ENCODE peak calls at places on chromosomes 11 and 22, in nine cellular contexts. One of them, this sample, is unnamed.

GRCh38 chr11:58525037-58525614 is 17.2 kb upstream of the OR5B21 start:
- DNase-seq in aorta: no peak
- DNase-seq in A673: no peak
- DNase-seq in GM23338: no peak
- DNase-seq in heart right ventricle: no peak
- DNase-seq in substantia nigra: no peak
- DNase-seq in stomach: no peak
- DNase-seq in pancreas: no peak
- DNase-seq in brain microvascular endothelial cell: no peak
- DNase-seq in this sample: peak

GRCh38 chr11:8354622-8355417 is 91.1 kb upstream of the LMO1 start:
- DNase-seq in brain microvascular endothelial cell: no peak
- DNase-seq in stomach: no peak
- DNase-seq in aorta: peak
- DNase-seq in GM23338: no peak
- DNase-seq in heart right ventricle: no peak
- DNase-seq in pancreas: peak
- DNase-seq in A673: no peak
- DNase-seq in substantia nigra: no peak
- DNase-seq in this sample: no peak

GRCh38 chr11:117717485-117718314 is 79.3 kb downstream of the DSCAML1 start:
- DNase-seq in substantia nigra: peak
- DNase-seq in brain microvascular endothelial cell: no peak
- DNase-seq in GM23338: peak
- DNase-seq in heart right ventricle: peak
- DNase-seq in pancreas: peak
- DNase-seq in stomach: peak
- DNase-seq in aorta: no peak
- DNase-seq in A673: no peak
- DNase-seq in this sample: no peak

GRCh38 chr11:114358711-114359110 is 41.6 kb downstream of the C11orf71 start:
- DNase-seq in stomach: no peak
- DNase-seq in substantia nigra: no peak
- DNase-seq in brain microvascular endothelial cell: no peak
- DNase-seq in GM23338: no peak
- DNase-seq in pancreas: no peak
- DNase-seq in aorta: no peak
- DNase-seq in A673: no peak
- DNase-seq in heart right ventricle: no peak
- DNase-seq in this sample: no peak

GRCh38 chr22:37996515-37997246 is 12.3 kb upstream of the SOX10 start:
- DNase-seq in brain microvascular endothelial cell: no peak
- DNase-seq in A673: no peak
- DNase-seq in substantia nigra: no peak
- DNase-seq in heart right ventricle: no peak
- DNase-seq in pancreas: no peak
- DNase-seq in aorta: no peak
- DNase-seq in stomach: no peak
- DNase-seq in GM23338: no peak
- DNase-seq in this sample: no peak

GRCh38 chr11:67379061-67380058 is 6.0 kb upstream of the CLCF1 start:
- DNase-seq in substantia nigra: no peak
- DNase-seq in GM23338: no peak
- DNase-seq in aorta: no peak
- DNase-seq in A673: no peak
- DNase-seq in heart right ventricle: no peak
- DNase-seq in brain microvascular endothelial cell: no peak
- DNase-seq in pancreas: no peak
- DNase-seq in stomach: no peak
- DNase-seq in this sample: no peak

GRCh38 chr11:69094915-69095290 is 46.2 kb downstream of the TPCN2 start:
- DNase-seq in substantia nigra: no peak
- DNase-seq in heart right ventricle: no peak
- DNase-seq in stomach: no peak
- DNase-seq in aorta: no peak
- DNase-seq in brain microvascular endothelial cell: no peak
- DNase-seq in GM23338: no peak
- DNase-seq in A673: no peak
- DNase-seq in pancreas: no peak
- DNase-seq in this sample: peak

GRCh38 chr11:34844466-34845112 is 71.6 kb downstream of the APIP start:
- DNase-seq in stomach: no peak
- DNase-seq in substantia nigra: no peak
- DNase-seq in heart right ventricle: no peak
- DNase-seq in pancreas: no peak
- DNase-seq in A673: no peak
- DNase-seq in aorta: no peak
- DNase-seq in GM23338: no peak
- DNase-seq in brain microvascular endothelial cell: no peak
- DNase-seq in this sample: no peak

GRCh38 chr22:29112102-29112501 is 39.3 kb downstream of the KREMEN1 start:
- DNase-seq in A673: no peak
- DNase-seq in stomach: no peak
- DNase-seq in GM23338: no peak
- DNase-seq in aorta: no peak
- DNase-seq in pancreas: no peak
- DNase-seq in heart right ventricle: no peak
- DNase-seq in substantia nigra: no peak
- DNase-seq in brain microvascular endothelial cell: no peak
- DNase-seq in this sample: no peak

GRCh38 chr22:26364066-26365015 is 64.7 kb upstream of the ASPHD2 start:
- DNase-seq in brain microvascular endothelial cell: peak
- DNase-seq in pancreas: peak
- DNase-seq in heart right ventricle: peak
- DNase-seq in aorta: no peak
- DNase-seq in substantia nigra: peak
- DNase-seq in GM23338: peak
- DNase-seq in A673: peak
- DNase-seq in stomach: peak
- DNase-seq in this sample: peak

GRCh38 chr22:48353116-48353947 is 1474.3 kb downstream of the BRD1 start:
- DNase-seq in pancreas: no peak
- DNase-seq in heart right ventricle: no peak
- DNase-seq in GM23338: no peak
- DNase-seq in substantia nigra: no peak
- DNase-seq in A673: no peak
- DNase-seq in stomach: no peak
- DNase-seq in brain microvascular endothelial cell: no peak
- DNase-seq in aorta: peak
- DNase-seq in this sample: no peak

GRCh38 chr22:31068970-31069369 is 12.1 kb upstream of the SMTN start:
- DNase-seq in A673: no peak
- DNase-seq in stomach: no peak
- DNase-seq in brain microvascular endothelial cell: no peak
- DNase-seq in GM23338: peak
- DNase-seq in heart right ventricle: no peak
- DNase-seq in pancreas: no peak
- DNase-seq in substantia nigra: no peak
- DNase-seq in aorta: no peak
- DNase-seq in this sample: no peak

GRCh38 chr11:96113100-96113710 is 189.3 kb upstream of the MTMR2 start:
- DNase-seq in substantia nigra: no peak
- DNase-seq in stomach: no peak
- DNase-seq in heart right ventricle: no peak
- DNase-seq in aorta: no peak
- DNase-seq in brain microvascular endothelial cell: no peak
- DNase-seq in GM23338: no peak
- DNase-seq in A673: peak
- DNase-seq in pancreas: no peak
- DNase-seq in this sample: no peak

GRCh38 chr11:131710511-131710910 is 340.1 kb downstream of the NTM start:
- DNase-seq in stomach: no peak
- DNase-seq in A673: no peak
- DNase-seq in pancreas: no peak
- DNase-seq in substantia nigra: no peak
- DNase-seq in heart right ventricle: no peak
- DNase-seq in brain microvascular endothelial cell: no peak
- DNase-seq in aorta: no peak
- DNase-seq in GM23338: no peak
- DNase-seq in this sample: no peak

GRCh38 chr22:30305906-30306628 is 16.8 kb upstream of the CASTOR1 start:
- DNase-seq in pancreas: no peak
- DNase-seq in A673: no peak
- DNase-seq in stomach: no peak
- DNase-seq in heart right ventricle: no peak
- DNase-seq in GM23338: no peak
- DNase-seq in aorta: no peak
- DNase-seq in brain microvascular endothelial cell: no peak
- DNase-seq in substantia nigra: no peak
- DNase-seq in this sample: no peak

GRCh38 chr11:11552688-11553087 is 69.1 kb downstream of the GALNT18 start:
- DNase-seq in GM23338: no peak
- DNase-seq in brain microvascular endothelial cell: no peak
- DNase-seq in heart right ventricle: no peak
- DNase-seq in substantia nigra: no peak
- DNase-seq in stomach: no peak
- DNase-seq in pancreas: no peak
- DNase-seq in aorta: no peak
- DNase-seq in A673: no peak
- DNase-seq in this sample: no peak
- H3K27ac ChIP-seq in GM23338: no peak
- H3K27ac ChIP-seq in brain microvascular endothelial cell: no peak
- H3K27ac ChIP-seq in heart right ventricle: no peak
- H3K27ac ChIP-seq in substantia nigra: no peak
- H3K27ac ChIP-seq in stomach: no peak
- H3K27ac ChIP-seq in pancreas: no peak
- H3K27ac ChIP-seq in aorta: no peak
- H3K27ac ChIP-seq in A673: no peak
- H3K27ac ChIP-seq in this sample: no peak

DNA sequence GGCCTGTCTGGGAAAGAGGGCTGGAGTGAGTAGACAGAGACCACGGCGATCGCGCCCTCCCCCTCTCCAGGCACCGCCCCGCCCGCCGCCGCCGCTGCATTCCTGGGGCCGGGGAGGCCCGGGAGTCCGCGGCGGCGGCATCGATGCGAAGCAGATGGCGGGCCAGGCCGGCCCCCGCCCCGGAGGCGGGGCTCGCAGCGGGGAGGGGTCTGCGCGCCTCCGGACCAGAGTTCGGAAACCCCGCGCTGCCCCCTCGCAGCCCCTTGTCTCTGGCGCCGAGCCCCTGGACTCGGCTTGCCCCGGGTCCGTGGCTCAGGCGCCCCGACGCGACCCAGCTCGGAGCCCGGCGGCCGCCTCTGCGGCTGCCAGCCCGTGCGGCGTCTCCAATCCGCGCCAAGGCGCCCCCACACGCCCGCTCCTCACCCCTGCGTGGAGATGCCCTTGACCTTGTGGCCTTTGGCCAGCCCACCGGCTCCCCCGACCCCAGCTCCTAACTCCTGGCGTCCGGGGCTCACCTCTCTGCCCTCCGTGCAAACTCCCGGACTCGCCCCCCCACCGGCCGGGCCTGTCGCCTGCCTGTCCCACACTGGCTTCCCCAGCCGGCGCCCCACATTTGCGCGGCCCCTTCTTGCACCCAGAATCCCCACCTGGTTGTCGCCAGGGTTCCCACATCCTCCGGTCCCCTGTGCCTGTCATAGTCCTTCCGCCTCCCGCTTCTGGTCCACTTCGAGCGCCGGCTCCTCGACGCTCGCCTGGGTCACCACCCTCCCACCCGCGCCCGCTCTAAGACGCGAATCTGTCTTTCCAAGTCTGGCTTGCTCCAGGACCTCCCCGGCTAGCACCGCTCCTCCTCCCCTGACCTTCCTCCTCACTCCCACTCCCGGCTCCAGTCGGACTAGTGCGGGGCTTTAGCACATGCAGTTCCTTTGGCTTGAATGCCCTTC is 1.0 kb downstream of the SCARF2 start:
- DNase-seq in A673: peak
- DNase-seq in GM23338: peak
- DNase-seq in pancreas: peak
- DNase-seq in substantia nigra: no peak
- DNase-seq in aorta: peak
- DNase-seq in brain microvascular endothelial cell: no peak
- DNase-seq in heart right ventricle: peak
- DNase-seq in stomach: no peak
- DNase-seq in this sample: no peak
- H3K27ac ChIP-seq in A673: no peak
- H3K27ac ChIP-seq in GM23338: no peak
- H3K27ac ChIP-seq in pancreas: no peak
- H3K27ac ChIP-seq in substantia nigra: no peak
- H3K27ac ChIP-seq in aorta: peak
- H3K27ac ChIP-seq in brain microvascular endothelial cell: no peak
- H3K27ac ChIP-seq in heart right ventricle: peak
- H3K27ac ChIP-seq in stomach: no peak
- H3K27ac ChIP-seq in this sample: no peak

DNA sequence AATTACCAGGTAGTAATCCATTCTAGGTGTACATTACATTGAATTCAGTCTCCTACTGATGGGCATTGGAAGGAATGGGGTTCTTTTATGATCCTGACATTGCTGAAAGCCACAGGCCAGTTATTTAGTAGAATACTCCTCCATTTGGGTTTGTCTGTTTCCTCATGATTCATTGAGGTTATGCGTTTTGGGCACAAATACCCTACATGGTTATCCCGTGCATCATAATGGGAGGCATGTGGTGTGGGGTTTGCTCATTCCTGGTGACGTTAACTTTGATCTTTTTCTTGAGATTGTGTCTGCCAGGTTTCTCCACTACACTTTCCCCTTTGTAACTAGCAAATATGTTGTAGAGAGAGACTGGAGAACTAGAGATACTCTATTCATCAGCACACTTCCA is 5.5 kb downstream of the FOLR3 start:
- DNase-seq in stomach: no peak
- DNase-seq in substantia nigra: no peak
- DNase-seq in pancreas: no peak
- DNase-seq in heart right ventricle: no peak
- DNase-seq in aorta: no peak
- DNase-seq in A673: no peak
- DNase-seq in brain microvascular endothelial cell: peak
- DNase-seq in GM23338: no peak
- DNase-seq in this sample: no peak
- H3K27ac ChIP-seq in stomach: no peak
- H3K27ac ChIP-seq in substantia nigra: no peak
- H3K27ac ChIP-seq in pancreas: no peak
- H3K27ac ChIP-seq in heart right ventricle: no peak
- H3K27ac ChIP-seq in aorta: no peak
- H3K27ac ChIP-seq in A673: no peak
- H3K27ac ChIP-seq in brain microvascular endothelial cell: no peak
- H3K27ac ChIP-seq in GM23338: no peak
- H3K27ac ChIP-seq in this sample: no peak

DNA sequence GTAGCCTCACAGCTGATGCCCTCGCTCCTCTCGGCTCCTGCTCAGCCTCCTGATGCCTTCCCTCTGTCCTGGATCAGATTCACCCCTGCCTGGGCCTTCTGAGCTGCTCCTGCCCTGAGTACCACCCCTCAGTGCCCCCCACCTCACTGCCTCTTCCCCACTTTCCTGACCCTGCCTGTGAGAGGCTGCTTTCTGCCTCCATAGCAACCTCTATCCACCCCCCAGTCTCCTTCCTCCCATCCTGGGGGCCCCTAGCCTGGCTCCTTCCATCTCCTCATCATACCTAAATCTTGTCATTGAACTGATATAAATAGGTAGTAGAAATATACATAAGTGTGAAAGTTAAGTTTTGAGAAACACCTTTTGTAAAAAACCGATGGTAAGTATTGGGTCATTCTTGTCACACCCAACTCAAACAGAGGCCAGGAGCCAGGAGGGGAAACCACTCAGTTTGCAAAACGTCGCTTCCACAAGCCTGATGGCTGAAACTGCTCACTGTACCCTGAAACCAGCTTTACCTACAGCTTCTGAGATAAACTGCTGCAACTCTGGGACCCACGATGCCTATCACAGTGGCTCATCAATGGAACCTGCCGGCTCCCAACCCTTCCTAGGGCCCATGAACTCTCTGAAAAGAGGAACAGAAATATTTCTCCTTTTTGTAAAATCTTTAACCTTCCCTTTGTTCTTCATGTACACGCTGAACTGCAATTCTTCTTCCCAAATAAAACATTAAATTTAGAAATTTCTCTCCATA is 4.8 kb upstream of the APOBEC3H start:
- DNase-seq in aorta: no peak
- DNase-seq in substantia nigra: no peak
- DNase-seq in heart right ventricle: no peak
- DNase-seq in GM23338: no peak
- DNase-seq in A673: no peak
- DNase-seq in brain microvascular endothelial cell: no peak
- DNase-seq in pancreas: no peak
- DNase-seq in stomach: no peak
- DNase-seq in this sample: no peak
- H3K27ac ChIP-seq in aorta: no peak
- H3K27ac ChIP-seq in substantia nigra: no peak
- H3K27ac ChIP-seq in heart right ventricle: no peak
- H3K27ac ChIP-seq in GM23338: no peak
- H3K27ac ChIP-seq in A673: no peak
- H3K27ac ChIP-seq in brain microvascular endothelial cell: no peak
- H3K27ac ChIP-seq in pancreas: no peak
- H3K27ac ChIP-seq in stomach: no peak
- H3K27ac ChIP-seq in this sample: no peak